ENCODE peak calls at places on chromosomes 16 and 17, in four cellular contexts. K is astrocyte of the spinal cord, N is left cardiac atrium, D is NCI-H524. T is an unnamed sample.

GRCh38 chr17:67439269-67439668 is 62.2 kb downstream of the PITPNC1 start:
- DNase-seq in D (no peak), N (no peak), K (no peak), T (no peak)

GRCh38 chr16:15509593-15510520 is 75.5 kb downstream of the BMERB1 start:
- DNase-seq in D (peak; percentile 54), K (peak; percentile 83), N (no peak), T (peak; percentile 60)

GRCh38 chr16:87874639-87875472 is 5.5 kb upstream of the SLC7A5 start:
- DNase-seq in N (no peak), D (no peak), K (no peak), T (peak; percentile 77)

GRCh38 chr16:58413359-58413758 is 21.1 kb downstream of the GINS3 start:
- DNase-seq in K (no peak), N (no peak), D (no peak), T (no peak)

GRCh38 chr16:2767891-2768290 is 9.2 kb downstream of the ELOB start:
- DNase-seq in D (no peak), K (no peak), N (peak; percentile 11), T (no peak)

GRCh38 chr16:89471225-89471624 is 19.1 kb downstream of the ANKRD11 start:
- DNase-seq in D (no peak), N (no peak), K (peak; percentile 60), T (no peak)

GRCh38 chr17:80688994-80689635 is 144.5 kb downstream of the RPTOR start:
- DNase-seq in K (no peak), N (no peak), D (no peak), T (no peak)

GRCh38 chr16:22016927-22017326 is 9.0 kb downstream of the MOSMO start:
- DNase-seq in K (no peak), N (no peak), D (no peak), T (no peak)

GRCh38 chr16:61653544-61653943 is 382.7 kb downstream of the CDH8 start:
- DNase-seq in K (no peak), N (no peak), D (no peak), T (no peak)

GRCh38 chr17:36722903-36723263 is 121.5 kb downstream of the MRM1 start:
- DNase-seq in K (no peak), N (no peak), D (no peak), T (no peak)

GRCh38 chr17:48543854-48544355 is 1.0 kb downstream of the HOXB2 start:
- DNase-seq in D (no peak), N (no peak), K (no peak), T (no peak)

GRCh38 chr16:58197314-58198012 is 443 bp downstream of the CSNK2A2 start:
- DNase-seq in K (no peak), N (no peak), D (no peak), T (peak; percentile 79)

GRCh38 chr16:88784074-88784855 is 755 bp downstream of the PIEZO1 start:
- DNase-seq in K (peak; percentile 72), D (no peak), N (peak; percentile 86), T (peak; percentile 95)

GRCh38 chr16:28572659-28573510 is 19.2 kb downstream of the SGF29 start:
- DNase-seq in N (peak; percentile 58), K (no peak), D (no peak), T (peak; percentile 67)

GRCh38 chr16:73143681-73144370 is 95.9 kb upstream of the ZFHX3 start:
- DNase-seq in K (no peak), N (no peak), D (no peak), T (no peak)

GRCh38 chr17:35726609-35727460 is 4.6 kb upstream of the RASL10B start:
- DNase-seq in K (peak; percentile 93), D (no peak), N (peak; percentile 63), T (peak; percentile 35)

GRCh38 chr16:57695378-57696054 is 910 bp downstream of the DRC7 start:
- DNase-seq in N (no peak), K (no peak), D (no peak), T (no peak)

GRCh38 chr17:34412965-34413441 is 50.0 kb upstream of the CCL1 start:
- DNase-seq in N (no peak), D (no peak), K (no peak), T (no peak)

GRCh38 chr17:52410781-52411180 is 252.3 kb upstream of the CA10 start:
- DNase-seq in K (no peak), N (no peak), D (no peak), T (no peak)

GRCh38 chr16:21646721-21647561 is 5.5 kb downstream of the IGSF6 start:
- DNase-seq in K (no peak), D (no peak), N (no peak), T (no peak)

T was measured in H7.